ENCODE peak calls at places on chromosomes 3 and 15, in seven cellular contexts. L, G, R, T, O, K and S are unnamed samples. For H3K4me1, the result is how much of the 10 kb centered on the place peaks cover.

GRCh38 chr15:73324496-73325170 is 44.1 kb downstream of the HCN4 start:
- DNase-seq in R (no peak), T (no peak), L (no peak), G (no peak), K (no peak), O (peak), S (no peak)

GRCh38 chr3:52931328-52931727 is 34.0 kb upstream of the STIMATE start:
- DNase-seq in K (no peak), R (no peak), G (no peak), O (no peak), L (no peak), T (no peak), S (no peak)

GRCh38 chr15:100592898-100593297 is 9.1 kb downstream of the LINS1 start:
- DNase-seq in G (no peak), K (no peak), R (no peak), T (no peak), O (no peak), L (no peak), S (no peak)

GRCh38 chr3:18442743-18443669 is 17.9 kb upstream of the SATB1 start:
- DNase-seq in R (no peak), G (no peak), O (no peak), L (no peak), T (no peak), K (no peak), S (no peak)

GRCh38 chr3:377158-377561 is 180.6 kb downstream of the CHL1 start:
- DNase-seq in L (no peak), K (no peak), T (peak), O (no peak), R (no peak), G (no peak), S (no peak)

GRCh38 chr3:9870978-9871377 is 9.1 kb downstream of the CIDEC start:
- DNase-seq in K (no peak), R (no peak), O (no peak), G (no peak), T (no peak), L (no peak), S (no peak)

GRCh38 chr3:31106912-31107311 is 212.5 kb upstream of the GADL1 start:
- DNase-seq in L (no peak), K (no peak), T (no peak), R (no peak), O (no peak), G (no peak), S (no peak)

GRCh38 chr15:55824857-55825613 is 82.1 kb upstream of the PRTG start:
- DNase-seq in G (no peak), R (no peak), K (no peak), L (no peak), O (no peak), T (no peak), S (no peak)

GRCh38 chr3:95926904-95927501 is 887.4 kb upstream of the EPHA6 start:
- DNase-seq in T (no peak), K (no peak), R (no peak), L (no peak), G (peak), O (no peak), S (no peak)

GRCh38 chr15:39589815-39590644 is 9.2 kb downstream of the THBS1 start:
- DNase-seq in R (no peak), L (no peak), G (no peak), O (no peak), T (no peak), K (no peak), S (no peak)

GRCh38 chr3:194025119-194025518 is 110.8 kb upstream of the HES1 start:
- DNase-seq in L (no peak), T (no peak), K (no peak), O (no peak), G (no peak), R (no peak), S (no peak)

GRCh38 chr3:45208587-45208986 is 17.5 kb downstream of the TMEM158 start:
- DNase-seq in G (no peak), R (no peak), O (no peak), K (no peak), T (no peak), L (no peak), S (no peak)

GRCh38 chr15:101201411-101202174 is 50.3 kb downstream of the CHSY1 start:
- DNase-seq in O (peak), K (peak), R (peak), L (peak), G (peak), T (peak), S (no peak)

GRCh38 chr3:190809351-190809750 is 53.1 kb downstream of the GMNC start:
- DNase-seq in T (no peak), R (no peak), K (no peak), L (no peak), O (no peak), G (no peak), S (no peak)

GRCh38 chr3:52153389-52154096 is 680 bp downstream of the POC1A start:
- DNase-seq in R (no peak), T (peak), G (peak), O (peak), K (no peak), L (no peak), S (no peak)

GRCh38 chr3:114566162-114566755 is 272.4 kb downstream of the TIGIT start:
- DNase-seq in T (no peak), R (no peak), K (no peak), L (no peak), G (no peak), O (no peak), S (no peak)

GRCh38 chr3:30285188-30286006 is 321.0 kb upstream of the TGFBR2 start:
- DNase-seq in G (no peak), K (no peak), R (no peak), O (no peak), L (no peak), T (peak), S (no peak)

GRCh38 chr3:114216186-114216970 is 21.0 kb downstream of the ZNF80 start:
- DNase-seq in K (no peak), R (no peak), L (no peak), O (no peak), T (no peak), G (no peak), S (no peak)

GRCh38 chr3:73150369-73150768 is 88.9 kb downstream of the EBLN2 start:
- DNase-seq in O (no peak), R (no peak), G (no peak), L (no peak), T (no peak), K (no peak), S (no peak)

GRCh38 chr3:157087398-157088132 is 72.4 kb downstream of the CCNL1 start:
- DNase-seq in L (no peak), K (no peak), O (no peak), R (no peak), T (no peak), G (no peak), S (no peak)

GRCh38 chr3:160312014-160312624 is 86.9 kb downstream of the C3orf80 start:
- DNase-seq in K (no peak), T (peak), G (no peak), R (no peak), L (no peak), O (no peak), S (no peak)

GRCh38 chr15:75177360-75178071 is 24.2 kb upstream of the C15orf39 start:
- DNase-seq in T (peak), O (peak), R (no peak), G (no peak), L (no peak), K (no peak), S (no peak)

GRCh38 chr15:75178171-75178937 is 23.3 kb upstream of the C15orf39 start:
- DNase-seq in G (peak), O (peak), R (peak), K (no peak), T (no peak), L (no peak), S (no peak)

GRCh38 chr15:75178938-75179772 is 22.5 kb upstream of the C15orf39 start:
- DNase-seq in K (no peak), R (no peak), T (no peak), G (no peak), L (no peak), O (peak), S (no peak)

GRCh38 chr15:75181780-75182179 is 19.9 kb upstream of the C15orf39 start:
- DNase-seq in O (no peak), L (no peak), T (no peak), G (no peak), K (no peak), R (no peak), S (no peak)

GRCh38 chr15:75179773-75180140 is 21.9 kb upstream of the C15orf39 start:
- DNase-seq in T (no peak), R (no peak), G (no peak), O (no peak), K (no peak), L (no peak), S (no peak)
- H3K4me1 ChIP-seq in T (under half), R (under half), G (under half), O (under half), K (under half), L (half or more), S (under half)

GRCh38 chr15:88987951-88988671 is 74.9 kb upstream of the MFGE8 start:
- DNase-seq in L (no peak), O (no peak), R (no peak), G (peak), K (no peak), T (no peak), S (no peak)
- H3K27ac ChIP-seq in L (no peak), O (no peak), R (no peak), G (peak), K (no peak), T (no peak), S (no peak)

GRCh38 chr15:52556524-52556923 is 12.3 kb downstream of the ARPP19 start:
- DNase-seq in L (no peak), R (no peak), O (no peak), T (no peak), K (no peak), G (no peak), S (no peak)
- H3K4me1 ChIP-seq in L (under half), R (under half), O (under half), T (under half), K (under half), G (under half), S (under half)

GRCh38 chr3:11200679-11200952 is 46.3 kb downstream of the HRH1 start:
- DNase-seq in T (no peak), G (no peak), L (no peak), O (no peak), K (no peak), R (no peak), S (no peak)
- H3K27ac ChIP-seq in T (peak), G (no peak), L (peak), O (no peak), K (no peak), R (no peak), S (no peak)

DNA sequence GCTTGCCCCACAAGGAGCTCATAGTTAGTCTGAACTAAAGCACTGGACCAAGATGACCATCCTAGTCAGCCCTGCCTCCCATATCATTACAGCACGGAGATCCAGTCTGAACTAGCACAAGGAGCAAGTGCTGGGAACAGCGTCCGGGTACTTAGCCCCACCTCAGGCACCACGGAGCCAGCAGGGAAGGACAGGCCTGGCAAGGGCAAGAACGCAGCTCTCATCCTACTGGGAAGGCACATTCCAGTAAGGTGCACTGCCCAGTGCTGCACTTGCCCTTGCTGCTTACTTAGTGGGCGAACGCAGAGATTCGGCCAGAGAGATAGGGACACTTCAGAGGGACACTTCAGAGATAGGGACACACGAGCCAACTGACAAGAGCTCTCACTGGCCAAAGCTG is 27.6 kb downstream of the SEC61A1 start:
- DNase-seq in K (no peak), T (no peak), G (no peak), O (no peak), L (no peak), R (no peak), S (no peak)
- H3K4me1 ChIP-seq in K (under half), T (under half), G (under half), O (under half), L (under half), R (under half), S (under half)

GRCh38 chr3:13557417-13557816 is 8.5 kb downstream of the FBLN2 start:
- DNase-seq in O (no peak), L (no peak), K (no peak), T (no peak), G (no peak), R (no peak), S (no peak)
- H3K27ac ChIP-seq in O (no peak), L (no peak), K (peak), T (no peak), G (no peak), R (no peak), S (no peak)

DNA sequence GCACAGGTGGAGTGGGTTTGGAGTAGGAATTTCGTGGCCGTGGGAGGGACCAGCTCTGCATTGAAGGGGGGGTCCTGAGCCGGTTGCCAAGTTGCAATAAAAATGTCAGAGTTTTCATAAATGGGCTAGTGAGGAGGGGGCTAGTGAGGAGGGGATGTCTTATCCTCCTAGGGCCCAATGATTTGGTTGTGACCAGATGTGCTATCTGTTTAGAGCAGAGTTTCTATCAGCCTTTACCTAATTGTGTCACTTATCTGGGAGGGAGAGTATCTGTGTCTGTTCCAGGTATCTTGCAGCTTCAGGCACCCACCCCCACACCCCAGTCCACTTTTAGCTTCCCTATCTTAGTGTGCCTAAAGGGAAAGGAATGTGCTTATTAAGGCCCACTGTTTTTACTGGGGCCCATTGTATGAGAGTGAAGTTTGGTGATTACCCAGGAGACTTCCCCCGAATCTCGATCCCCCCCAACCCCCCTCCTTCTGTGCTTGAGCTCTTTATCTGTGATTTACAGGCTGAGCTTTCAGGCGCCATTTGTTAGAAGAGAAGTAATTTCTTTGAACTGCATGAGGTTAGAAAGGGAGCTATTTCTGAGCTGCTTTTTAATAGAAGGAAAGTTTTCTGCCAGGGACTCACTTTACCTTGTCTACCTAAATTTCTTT is 42.6 kb downstream of the PPCDC start:
- DNase-seq in K (no peak), T (no peak), O (no peak), R (no peak), L (no peak), G (no peak), S (no peak)
- H3K4me1 ChIP-seq in K (under half), T (under half), O (under half), R (under half), L (under half), G (under half), S (under half)

GRCh38 chr3:161893972-161894371 is 397.4 kb downstream of the OTOL1 start:
- DNase-seq in R (no peak), O (no peak), L (no peak), K (no peak), T (no peak), G (no peak), S (no peak)
- H3K27ac ChIP-seq in R (no peak), O (no peak), L (no peak), K (no peak), T (peak), G (no peak), S (no peak)